ENCODE peak calls at places on chromosomes 7 and 10, in five cellular contexts. X is neuronal stem cell, S is IMR-90, Z is mesendoderm, T is H1. F is an unnamed sample.

GRCh38 chr10:97593423-97593822 is 3.9 kb downstream of the C10orf62 start:
- DNase-seq in T (no peak), X (no peak), Z (no peak), S (peak), F (no peak)

GRCh38 chr10:126905776-126906703 is 812 bp downstream of the DOCK1 start:
- DNase-seq in X (peak), S (peak), T (peak), Z (peak), F (peak)

GRCh38 chr10:122163182-122164027 is 107.7 kb upstream of the BTBD16 start:
- DNase-seq in Z (peak), T (peak), X (peak), S (peak), F (peak)

GRCh38 chr7:142776206-142776844 is 5.6 kb downstream of the PRSS2 start:
- DNase-seq in X (no peak), Z (no peak), S (peak), T (no peak), F (no peak)

GRCh38 chr10:130127612-130128607 is 8.3 kb upstream of the GLRX3 start:
- DNase-seq in S (peak), X (peak), T (peak), Z (peak), F (peak)

GRCh38 chr10:8306685-8307364 is 252.3 kb downstream of the GATA3 start:
- DNase-seq in S (no peak), X (no peak), T (no peak), Z (peak), F (no peak)

GRCh38 chr10:106609867-106610266 is 554.6 kb downstream of the SORCS1 start:
- DNase-seq in Z (peak), X (no peak), T (no peak), S (no peak), F (peak)

GRCh38 chr7:55142919-55143600 is 124.2 kb downstream of the EGFR start:
- DNase-seq in X (no peak), T (no peak), S (no peak), Z (no peak), F (no peak)

GRCh38 chr10:132589681-132590080 is 52.1 kb downstream of the INPP5A start:
- DNase-seq in T (no peak), S (no peak), X (no peak), Z (no peak), F (no peak)

GRCh38 chr10:84139126-84140035 is at the start of gene GHITM:
- DNase-seq in S (peak), Z (peak), X (peak), T (peak), F (peak)
- H2BK120ac ChIP-seq in S (peak), Z (no peak), X (no peak), T (peak), F (no peak)

GRCh38 chr7:140654661-140655060 is 14.0 kb upstream of the DENND2A start:
- DNase-seq in T (no peak), X (no peak), Z (no peak), S (no peak), F (no peak)

GRCh38 chr7:140659727-140660396 is 12.9 kb upstream of the ADCK2 start:
- DNase-seq in S (peak), X (no peak), T (no peak), Z (no peak), F (no peak)

GRCh38 chr7:140655511-140656408 is 15.1 kb upstream of the DENND2A start:
- DNase-seq in Z (no peak), T (no peak), S (no peak), X (no peak), F (no peak)

GRCh38 chr7:140654109-140654387 is 13.4 kb upstream of the DENND2A start:
- DNase-seq in Z (no peak), S (no peak), T (no peak), X (no peak), F (no peak)

GRCh38 chr7:140656548-140657515 is 15.9 kb upstream of the ADCK2 start:
- DNase-seq in X (no peak), S (peak), T (no peak), Z (no peak), F (no peak)
- H3K9ac ChIP-seq in X (no peak), S (peak), T (no peak), Z (no peak), F (no peak)

DNA sequence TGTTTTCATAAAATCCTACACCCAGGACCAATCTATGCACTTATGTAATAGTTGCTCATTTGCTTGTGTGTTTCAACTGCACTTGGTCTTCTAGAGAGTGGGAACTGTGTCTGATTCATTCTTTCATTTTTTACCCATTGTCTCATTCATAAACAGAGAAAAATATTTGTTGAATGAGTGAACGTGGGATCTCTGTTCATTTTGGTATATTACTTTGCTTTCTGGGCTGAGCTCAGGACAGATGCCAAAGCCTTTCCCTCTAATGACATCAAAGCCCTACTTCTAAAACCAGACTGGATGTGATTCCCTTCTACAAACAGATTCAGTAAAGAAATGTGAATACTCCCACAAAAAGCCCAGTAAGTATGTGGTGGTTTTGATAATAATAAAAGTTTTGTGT is 145.2 kb downstream of the ST7 start:
- DNase-seq in Z (no peak), T (no peak), S (peak), X (no peak), F (no peak)
- H3K27ac ChIP-seq in Z (no peak), T (no peak), S (no peak), X (no peak), F (no peak)

DNA sequence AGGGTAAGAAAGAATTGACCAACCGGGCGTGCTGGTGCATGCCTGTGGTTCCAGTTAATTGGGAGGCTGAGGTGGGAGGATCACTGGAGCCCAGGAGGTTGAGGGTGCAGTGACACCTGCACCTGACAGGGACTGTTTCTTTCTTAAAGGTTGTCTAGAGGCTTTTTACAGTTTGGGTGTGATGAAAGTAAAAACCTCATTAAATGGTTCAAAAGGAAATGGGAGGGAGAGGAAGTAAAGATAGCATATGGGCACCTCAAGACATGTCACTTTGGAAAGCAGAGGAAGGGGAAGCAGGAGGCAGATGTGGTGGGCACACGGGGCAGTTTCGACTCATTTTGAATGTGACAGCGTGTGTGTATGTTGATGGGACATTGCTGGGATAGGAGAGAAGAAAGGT is 203.0 kb downstream of the MLLT10 start:
- DNase-seq in Z (no peak), X (no peak), S (no peak), T (no peak), F (no peak)
- H2BK120ac ChIP-seq in Z (no peak), X (no peak), S (no peak), T (no peak), F (no peak)

F was measured in H9.